ENCODE peak calls at places on chromosomes 1 and 21, in four cellular contexts. One of them, this sample, is unnamed.

GRCh38 chr21:17003763-17004373 is 509.0 kb upstream of the CXADR start:
- DNase-seq in transverse colon: no peak
- DNase-seq in tibial nerve: no peak
- DNase-seq in suprapubic skin: no peak
- DNase-seq in this sample: no peak

GRCh38 chr1:178684542-178685000 is 40.5 kb upstream of the RALGPS2 start:
- DNase-seq in tibial nerve: no peak
- DNase-seq in suprapubic skin: no peak
- DNase-seq in transverse colon: no peak
- DNase-seq in this sample: peak; percentile 33

GRCh38 chr1:147287133-147287865 is 44.8 kb downstream of the CHD1L start:
- DNase-seq in suprapubic skin: no peak
- DNase-seq in tibial nerve: no peak
- DNase-seq in transverse colon: no peak
- DNase-seq in this sample: no peak

GRCh38 chr1:203842559-203842876 is 18.9 kb upstream of the SNRPE start:
- DNase-seq in transverse colon: no peak
- DNase-seq in tibial nerve: no peak
- DNase-seq in suprapubic skin: no peak
- DNase-seq in this sample: no peak

GRCh38 chr1:247329097-247329617 is 2.5 kb downstream of the ZNF496 start:
- DNase-seq in suprapubic skin: no peak
- DNase-seq in transverse colon: no peak
- DNase-seq in tibial nerve: no peak
- DNase-seq in this sample: no peak

GRCh38 chr1:20964540-20965484 is 177.7 kb upstream of the HP1BP3 start:
- DNase-seq in tibial nerve: no peak
- DNase-seq in transverse colon: peak; percentile 33
- DNase-seq in suprapubic skin: no peak
- DNase-seq in this sample: no peak

GRCh38 chr1:115717541-115717940 is 51.0 kb downstream of the CASQ2 start:
- DNase-seq in transverse colon: peak; percentile 32
- DNase-seq in tibial nerve: peak; percentile 45
- DNase-seq in suprapubic skin: no peak
- DNase-seq in this sample: no peak

GRCh38 chr1:6794164-6794563 is 8.9 kb downstream of the CAMTA1 start:
- DNase-seq in tibial nerve: no peak
- DNase-seq in transverse colon: no peak
- DNase-seq in suprapubic skin: no peak
- DNase-seq in this sample: peak; percentile 25

GRCh38 chr1:15931884-15932283 is 44.0 kb downstream of the ZBTB17 start:
- DNase-seq in tibial nerve: no peak
- DNase-seq in transverse colon: no peak
- DNase-seq in suprapubic skin: no peak
- DNase-seq in this sample: no peak

GRCh38 chr1:225896937-225897549 is 8.1 kb upstream of the LEFTY1 start:
- DNase-seq in transverse colon: peak; percentile 77
- DNase-seq in tibial nerve: no peak
- DNase-seq in suprapubic skin: no peak
- DNase-seq in this sample: peak; percentile 52

GRCh38 chr1:210174133-210174532 is 58.5 kb upstream of the SERTAD4 start:
- DNase-seq in suprapubic skin: no peak
- DNase-seq in transverse colon: no peak
- DNase-seq in tibial nerve: no peak
- DNase-seq in this sample: no peak

GRCh38 chr1:184788970-184789369 is 34.3 kb upstream of the EDEM3 start:
- DNase-seq in tibial nerve: no peak
- DNase-seq in suprapubic skin: no peak
- DNase-seq in transverse colon: no peak
- DNase-seq in this sample: no peak

GRCh38 chr1:7500381-7501258 is 270.5 kb upstream of the VAMP3 start:
- DNase-seq in suprapubic skin: no peak
- DNase-seq in tibial nerve: no peak
- DNase-seq in transverse colon: no peak
- DNase-seq in this sample: no peak

GRCh38 chr1:20711285-20712209 is 6.3 kb downstream of the KIF17 start:
- DNase-seq in transverse colon: no peak
- DNase-seq in tibial nerve: no peak
- DNase-seq in suprapubic skin: no peak
- DNase-seq in this sample: no peak

GRCh38 chr1:17068789-17069188 is 15.0 kb upstream of the SDHB start:
- DNase-seq in suprapubic skin: no peak
- DNase-seq in transverse colon: no peak
- DNase-seq in tibial nerve: no peak
- DNase-seq in this sample: no peak

GRCh38 chr1:55257958-55258357 is 42.8 kb upstream of the USP24 start:
- DNase-seq in transverse colon: peak; percentile 34
- DNase-seq in suprapubic skin: no peak
- DNase-seq in tibial nerve: no peak
- DNase-seq in this sample: no peak

GRCh38 chr21:26769613-26770188 is 75.5 kb downstream of the ADAMTS1 start:
- DNase-seq in transverse colon: no peak
- DNase-seq in suprapubic skin: no peak
- DNase-seq in tibial nerve: no peak
- DNase-seq in this sample: peak; percentile 16

GRCh38 chr1:76786232-76786631 is 81.0 kb upstream of the ST6GALNAC5 start:
- DNase-seq in suprapubic skin: no peak
- DNase-seq in transverse colon: no peak
- DNase-seq in tibial nerve: no peak
- DNase-seq in this sample: no peak

GRCh38 chr1:26121854-26122773 is 10.5 kb downstream of the PDIK1L start:
- DNase-seq in tibial nerve: no peak
- DNase-seq in transverse colon: no peak
- DNase-seq in suprapubic skin: no peak
- DNase-seq in this sample: no peak

GRCh38 chr1:213443415-213443814 is 392.4 kb downstream of the RPS6KC1 start:
- DNase-seq in transverse colon: no peak
- DNase-seq in suprapubic skin: no peak
- DNase-seq in tibial nerve: no peak
- DNase-seq in this sample: no peak

GRCh38 chr1:84272401-84272800 is 29.1 kb upstream of the SAMD13 start:
- DNase-seq in suprapubic skin: no peak
- DNase-seq in tibial nerve: no peak
- DNase-seq in transverse colon: peak; percentile 81
- DNase-seq in this sample: no peak
- TF ChIP-seq EP300 in suprapubic skin: no peak
- TF ChIP-seq EP300 in tibial nerve: no peak
- TF ChIP-seq EP300 in transverse colon: peak; percentile 91
- TF ChIP-seq EP300 in this sample: no peak

DNA sequence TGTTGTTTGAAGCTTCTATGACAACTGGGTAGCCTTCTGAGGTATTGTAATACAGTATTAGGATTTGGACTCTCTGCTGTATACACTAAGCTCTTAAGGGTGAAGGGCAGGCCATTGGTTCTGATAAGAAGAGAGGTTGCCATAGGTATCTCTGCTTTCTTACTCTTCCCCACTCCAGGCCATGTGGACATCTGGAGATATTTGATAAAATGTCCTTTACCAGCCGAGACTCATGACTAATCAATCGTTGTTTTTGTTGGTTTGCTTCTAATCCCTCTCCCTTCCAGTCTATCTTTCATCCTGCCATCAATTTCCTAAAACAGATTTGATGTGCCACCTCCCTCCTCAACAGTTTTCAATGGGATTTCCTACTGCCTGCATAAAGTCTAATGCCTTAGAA is 64.6 kb upstream of the WDR26 start:
- DNase-seq in suprapubic skin: no peak
- DNase-seq in transverse colon: no peak
- DNase-seq in tibial nerve: no peak
- DNase-seq in this sample: no peak
- TF ChIP-seq EP300 in suprapubic skin: no peak
- TF ChIP-seq EP300 in transverse colon: no peak
- TF ChIP-seq EP300 in tibial nerve: no peak
- TF ChIP-seq EP300 in this sample: no peak

DNA sequence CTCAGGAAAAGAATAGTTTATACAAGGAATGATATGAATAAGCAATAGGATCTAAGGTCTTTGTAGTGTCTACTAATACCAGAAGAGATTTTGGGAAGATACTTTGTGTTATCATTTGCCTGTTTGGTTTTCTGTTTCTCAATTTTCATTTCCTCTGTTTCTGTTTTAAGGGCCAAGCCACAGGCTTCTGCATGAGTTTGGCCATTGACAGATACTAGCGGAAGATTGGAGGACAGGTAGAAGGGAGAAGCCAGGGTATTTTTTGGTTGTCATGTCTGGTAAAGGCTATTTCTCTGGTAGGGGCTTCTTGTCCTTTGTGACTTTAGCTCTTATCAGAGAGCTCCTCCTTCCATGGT is 51.4 kb downstream of the HS2ST1 start:
- DNase-seq in tibial nerve: no peak
- DNase-seq in transverse colon: no peak
- DNase-seq in suprapubic skin: no peak
- DNase-seq in this sample: no peak
- TF ChIP-seq EP300 in tibial nerve: no peak
- TF ChIP-seq EP300 in transverse colon: no peak
- TF ChIP-seq EP300 in suprapubic skin: no peak
- TF ChIP-seq EP300 in this sample: no peak

GRCh38 chr1:145711213-145711651 is 4.1 kb upstream of the PDZK1 start:
- DNase-seq in tibial nerve: no peak
- DNase-seq in transverse colon: peak; percentile 14
- DNase-seq in suprapubic skin: no peak
- DNase-seq in this sample: no peak
- TF ChIP-seq EP300 in tibial nerve: no peak
- TF ChIP-seq EP300 in transverse colon: no peak
- TF ChIP-seq EP300 in suprapubic skin: no peak
- TF ChIP-seq EP300 in this sample: no peak

DNA sequence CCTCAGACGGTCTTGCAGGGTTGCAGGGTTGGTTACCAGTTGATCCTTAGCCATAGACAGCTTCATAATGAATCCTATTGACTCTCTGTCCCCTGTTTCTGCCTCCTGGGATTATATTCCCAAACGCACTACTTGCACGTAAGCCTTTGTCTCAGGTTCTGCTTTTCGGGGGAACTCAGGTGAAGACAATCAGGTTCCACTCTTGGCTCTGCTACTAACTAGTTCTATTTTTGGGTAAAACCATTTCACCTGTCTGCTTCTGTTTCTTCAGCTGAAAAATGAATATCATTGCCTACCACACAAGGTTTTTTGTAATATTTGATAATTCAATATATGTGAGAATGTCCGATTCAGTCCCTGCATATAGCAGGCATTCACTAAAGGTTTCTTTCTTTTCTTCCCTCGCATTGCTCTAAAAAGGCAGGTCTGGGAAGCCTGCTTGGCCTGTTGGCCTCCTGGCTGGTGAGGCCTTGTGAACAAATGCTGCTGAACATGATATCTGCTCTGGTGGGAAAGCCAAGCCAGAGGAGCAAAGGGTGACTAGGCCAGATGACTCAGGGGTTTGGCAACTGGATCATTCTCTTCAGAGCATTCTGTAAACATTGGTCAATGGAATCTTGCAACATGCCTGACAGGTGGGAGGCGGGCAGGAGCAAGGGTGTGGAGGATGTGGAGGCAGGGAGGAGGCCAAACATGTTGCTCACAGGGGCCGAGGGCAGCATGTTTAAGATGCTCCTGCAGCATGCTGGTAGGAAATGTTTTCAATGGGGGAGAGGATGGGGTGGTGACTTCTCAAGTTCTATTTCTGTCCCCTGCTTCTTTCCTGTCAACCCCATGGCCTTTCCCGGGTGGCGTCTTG is 23.8 kb downstream of the IER5 start:
- DNase-seq in suprapubic skin: peak; percentile 89
- DNase-seq in transverse colon: peak; percentile 77
- DNase-seq in tibial nerve: peak; percentile 35
- DNase-seq in this sample: peak; percentile 97
- TF ChIP-seq EP300 in suprapubic skin: no peak
- TF ChIP-seq EP300 in transverse colon: no peak
- TF ChIP-seq EP300 in tibial nerve: peak; percentile 90
- TF ChIP-seq EP300 in this sample: peak; percentile 93

GRCh38 chr21:42478504-42478903 is 17.5 kb downstream of the RSPH1 start:
- DNase-seq in transverse colon: no peak
- DNase-seq in suprapubic skin: no peak
- DNase-seq in tibial nerve: no peak
- DNase-seq in this sample: no peak
- TF ChIP-seq EP300 in transverse colon: no peak
- TF ChIP-seq EP300 in suprapubic skin: no peak
- TF ChIP-seq EP300 in tibial nerve: no peak
- TF ChIP-seq EP300 in this sample: no peak

GRCh38 chr1:235087906-235088305 is 40.7 kb downstream of the TOMM20 start:
- DNase-seq in tibial nerve: no peak
- DNase-seq in transverse colon: no peak
- DNase-seq in suprapubic skin: no peak
- DNase-seq in this sample: no peak

GRCh38 chr1:235088440-235088839 is 40.2 kb downstream of the TOMM20 start:
- DNase-seq in transverse colon: no peak
- DNase-seq in tibial nerve: no peak
- DNase-seq in suprapubic skin: no peak
- DNase-seq in this sample: no peak

GRCh38 chr1:235088907-235089306 is 39.7 kb downstream of the TOMM20 start:
- DNase-seq in tibial nerve: no peak
- DNase-seq in transverse colon: no peak
- DNase-seq in suprapubic skin: peak; percentile 30
- DNase-seq in this sample: no peak

GRCh38 chr1:235093013-235093618 is 35.5 kb downstream of the TOMM20 start:
- DNase-seq in tibial nerve: no peak
- DNase-seq in suprapubic skin: no peak
- DNase-seq in transverse colon: peak; percentile 59
- DNase-seq in this sample: peak; percentile 80

GRCh38 chr1:235090406-235091069 is 38.1 kb downstream of the TOMM20 start:
- DNase-seq in suprapubic skin: peak; percentile 44
- DNase-seq in transverse colon: no peak
- DNase-seq in tibial nerve: no peak
- DNase-seq in this sample: no peak
- TF ChIP-seq EP300 in suprapubic skin: no peak
- TF ChIP-seq EP300 in transverse colon: no peak
- TF ChIP-seq EP300 in tibial nerve: peak; percentile 71
- TF ChIP-seq EP300 in this sample: no peak

GRCh38 chr1:12126781-12127180 is 40.0 kb upstream of the TNFRSF1B start:
- DNase-seq in tibial nerve: no peak
- DNase-seq in transverse colon: no peak
- DNase-seq in suprapubic skin: no peak
- DNase-seq in this sample: no peak

GRCh38 chr1:12125422-12126355 is 41.1 kb upstream of the TNFRSF1B start:
- DNase-seq in tibial nerve: no peak
- DNase-seq in transverse colon: no peak
- DNase-seq in suprapubic skin: no peak
- DNase-seq in this sample: no peak

GRCh38 chr1:12123172-12123571 is 43.6 kb upstream of the TNFRSF1B start:
- DNase-seq in suprapubic skin: no peak
- DNase-seq in tibial nerve: no peak
- DNase-seq in transverse colon: no peak
- DNase-seq in this sample: no peak

GRCh38 chr1:12124693-12125421 is 41.9 kb upstream of the TNFRSF1B start:
- DNase-seq in suprapubic skin: peak; percentile 89
- DNase-seq in transverse colon: peak; percentile 78
- DNase-seq in tibial nerve: peak; percentile 75
- DNase-seq in this sample: peak; percentile 24

GRCh38 chr1:12121212-12122000 is 45.4 kb upstream of the TNFRSF1B start:
- DNase-seq in suprapubic skin: no peak
- DNase-seq in tibial nerve: no peak
- DNase-seq in transverse colon: no peak
- DNase-seq in this sample: no peak
- TF ChIP-seq EP300 in suprapubic skin: peak; percentile 36
- TF ChIP-seq EP300 in tibial nerve: no peak
- TF ChIP-seq EP300 in transverse colon: no peak
- TF ChIP-seq EP300 in this sample: no peak